ENCODE peak calls at places on chromosomes 4 and X, in five cellular contexts. T, L, X, A and O are unnamed samples.

GRCh38 chrX:27336466-27337091 is 126.6 kb downstream of the PPP4R3C start:
- DNase-seq in X (peak; percentile 25), T (no peak), A (no peak), L (no peak), O (peak; percentile 40)

GRCh38 chrX:39449352-39449751 is 648.1 kb downstream of the MID1IP1 start:
- DNase-seq in X (no peak), A (no peak), L (no peak), T (no peak), O (no peak)

GRCh38 chrX:72028701-72029470 is 102.8 kb downstream of the RTL5 start:
- DNase-seq in A (no peak), X (no peak), T (peak; percentile 61), L (no peak), O (no peak)

GRCh38 chr4:81466841-81467671 is 4.7 kb downstream of the RASGEF1B start:
- DNase-seq in T (peak; percentile 81), L (no peak), A (peak; percentile 40), X (peak; percentile 45), O (peak; percentile 89)

GRCh38 chr4:149113804-149114430 is 671.7 kb upstream of the NR3C2 start:
- DNase-seq in L (no peak), A (peak; percentile 91), T (no peak), X (no peak), O (no peak)

GRCh38 chrX:97026406-97026805 is 142.7 kb downstream of the RPA4 start:
- DNase-seq in T (no peak), L (no peak), X (no peak), A (peak; percentile 9), O (peak; percentile 21)

GRCh38 chr4:39834269-39834668 is 136.3 kb downstream of the UBE2K start:
- DNase-seq in L (no peak), X (no peak), A (no peak), T (no peak), O (no peak)

GRCh38 chr4:13599159-13599558 is 28.4 kb downstream of the BOD1L1 start:
- DNase-seq in X (no peak), L (no peak), A (no peak), T (no peak), O (no peak)

GRCh38 chr4:185183622-185184281 is 20.0 kb downstream of the CFAP97 start:
- DNase-seq in L (peak; percentile 58), A (peak; percentile 81), X (peak; percentile 86), T (peak; percentile 93), O (peak; percentile 95)

GRCh38 chr4:130486186-130486585 is 1390.2 kb downstream of the C4orf33 start:
- DNase-seq in X (no peak), L (no peak), A (peak; percentile 19), T (no peak), O (no peak)

GRCh38 chr4:72319596-72319995 is 249.4 kb downstream of the ADAMTS3 start:
- DNase-seq in A (peak; percentile 76), L (no peak), T (no peak), X (no peak), O (no peak)

GRCh38 chr4:10079256-10079655 is 37.3 kb downstream of the WDR1 start:
- DNase-seq in T (peak; percentile 54), X (no peak), A (no peak), L (peak; percentile 24), O (no peak)

GRCh38 chrX:7028246-7028645 is 119.3 kb upstream of the STS start:
- DNase-seq in L (peak; percentile 34), X (no peak), T (no peak), A (no peak), O (no peak)

GRCh38 chr4:105710678-105711077 is 2.1 kb downstream of the GSTCD start:
- DNase-seq in X (no peak), L (no peak), A (peak; percentile 2), T (no peak), O (no peak)

GRCh38 chr4:168881754-168882153 is 128.3 kb downstream of the CBR4 start:
- DNase-seq in L (no peak), X (no peak), A (no peak), T (no peak), O (no peak)

GRCh38 chr4:58564695-58565094 is 1454.5 kb upstream of the IGFBP7 start:
- DNase-seq in A (no peak), T (no peak), X (no peak), L (no peak), O (no peak)

GRCh38 chr4:87865960-87866598 is 33.3 kb downstream of the MEPE start:
- DNase-seq in T (no peak), L (no peak), A (peak; percentile 72), X (no peak), O (peak; percentile 32)

GRCh38 chr4:152660526-152660925 is 19.3 kb downstream of the TMEM154 start:
- DNase-seq in A (no peak), L (no peak), T (no peak), X (no peak), O (no peak)

GRCh38 chr4:111020961-111021360 is 398.1 kb upstream of the PITX2 start:
- DNase-seq in L (no peak), T (no peak), X (no peak), A (no peak), O (no peak)

GRCh38 chr4:41921476-41921875 is 13.8 kb upstream of the TMEM33 start:
- DNase-seq in T (no peak), X (no peak), A (no peak), L (no peak), O (no peak)

GRCh38 chrX:131816551-131817136 is 206.5 kb upstream of the STK26 start:
- DNase-seq in A (peak; percentile 58), X (peak; percentile 72), T (peak; percentile 91), L (peak; percentile 69), O (no peak)

GRCh38 chr4:142222127-142222526 is 585.7 kb downstream of the IL15 start:
- DNase-seq in A (peak; percentile 56), T (no peak), L (no peak), X (no peak), O (no peak)

GRCh38 chr4:145954924-145955339 is 16.3 kb upstream of the ZNF827 start:
- DNase-seq in L (no peak), A (peak; percentile 99), T (no peak), X (no peak), O (peak; percentile 47)

GRCh38 chr4:99763635-99764101 is 53.0 kb upstream of the DAPP1 start:
- DNase-seq in T (peak; percentile 83), L (no peak), X (peak; percentile 63), A (peak; percentile 94), O (peak; percentile 24)

GRCh38 chr4:128241425-128241913 is 46.1 kb downstream of the PGRMC2 start:
- DNase-seq in A (peak; percentile 93), L (no peak), T (no peak), X (no peak), O (peak; percentile 49)

GRCh38 chrX:46569621-46570020 is 3.9 kb upstream of the CHST7 start:
- DNase-seq in T (no peak), A (no peak), X (no peak), L (no peak), O (no peak)

GRCh38 chr4:184383497-184384055 is 90.8 kb downstream of the IRF2 start:
- DNase-seq in A (peak; percentile 96), X (peak; percentile 80), T (peak; percentile 78), L (no peak), O (peak; percentile 73)

GRCh38 chrX:39764441-39764914 is 333.3 kb downstream of the BCOR start:
- DNase-seq in L (no peak), T (no peak), X (no peak), A (peak; percentile 42), O (no peak)

GRCh38 chrX:115650916-115651315 is 89.9 kb downstream of the PLS3 start:
- DNase-seq in A (peak; percentile 41), T (no peak), X (peak; percentile 50), L (no peak), O (peak; percentile 59)

GRCh38 chrX:3743821-3744439 is 30.5 kb upstream of the PRKX start:
- DNase-seq in A (no peak), X (no peak), L (no peak), T (no peak), O (no peak)

DNA sequence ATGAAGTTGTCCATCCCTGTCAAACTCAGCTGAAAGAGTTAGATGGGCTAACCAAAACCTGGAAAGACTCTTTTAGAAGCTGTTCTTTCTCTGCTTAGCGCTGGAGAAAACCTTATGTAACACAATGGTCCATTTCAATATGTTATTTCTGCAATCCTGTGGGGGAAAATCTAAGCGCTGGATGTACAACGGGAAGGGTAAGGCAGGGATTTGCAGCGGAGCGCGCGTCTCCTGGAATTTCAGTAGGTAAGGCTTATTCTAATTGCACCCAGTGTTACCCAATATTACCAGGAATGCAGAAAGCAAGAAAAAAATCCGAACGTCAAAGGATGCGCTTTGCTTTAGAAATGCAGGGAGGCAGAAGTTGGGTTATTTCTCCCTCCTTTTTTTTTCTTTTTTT is 2.0 kb downstream of the HS3ST1 start:
- DNase-seq in A (peak; percentile 7), T (no peak), L (no peak), X (no peak), O (no peak)
- H3K27me3 ChIP-seq in A (peaks cover 9% of the 10 kb centered on the region), T (no peaks in the 10 kb centered on the region), L (peaks cover 4% of the 10 kb centered on the region), X (no peaks in the 10 kb centered on the region), O (peaks cover 16% of the 10 kb centered on the region)

DNA sequence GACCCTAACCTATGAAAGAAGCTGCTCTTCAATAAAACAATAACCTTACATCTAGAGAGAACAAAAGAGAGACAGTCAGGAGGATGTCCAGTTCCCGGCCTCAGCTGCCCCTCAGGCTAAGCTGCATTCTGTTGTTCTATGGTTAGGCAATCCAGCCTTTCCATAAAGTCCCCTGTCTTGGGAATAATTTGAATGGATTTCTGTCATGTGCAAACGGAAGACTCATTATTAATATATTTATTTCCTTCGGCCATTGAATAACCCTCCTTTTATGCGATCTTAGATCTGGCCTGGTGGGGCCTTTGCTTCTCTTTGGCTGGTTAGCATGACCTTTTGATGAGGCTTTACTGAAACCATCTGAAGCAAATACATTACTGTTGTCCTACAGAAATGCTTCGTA is 80.1 kb downstream of the ANKRD50 start:
- DNase-seq in L (no peak), X (no peak), T (no peak), A (no peak), O (no peak)
- H3K27me3 ChIP-seq in L (no peaks in the 10 kb centered on the region), X (no peaks in the 10 kb centered on the region), T (no peaks in the 10 kb centered on the region), A (no peaks in the 10 kb centered on the region), O (no peaks in the 10 kb centered on the region)

DNA sequence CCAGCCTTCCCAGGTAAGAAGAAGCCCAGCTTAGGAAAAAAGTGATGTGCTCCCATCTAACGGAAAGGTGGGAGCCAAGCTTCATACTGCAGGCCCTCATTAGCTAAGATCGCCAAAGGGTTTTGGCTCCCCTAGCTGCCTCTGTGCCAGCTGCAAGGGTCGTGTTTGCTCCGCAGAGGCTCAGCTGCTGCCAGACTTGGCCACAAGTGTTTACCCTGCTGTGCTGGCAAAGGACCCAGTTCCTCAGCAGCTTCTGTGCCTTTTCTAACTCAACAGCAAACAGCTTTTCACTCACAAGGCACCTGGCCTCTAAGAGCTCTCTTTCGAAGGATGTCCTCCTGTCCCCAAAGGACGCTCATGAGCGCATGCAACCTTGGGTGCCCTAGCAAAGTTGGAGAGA is 12.2 kb upstream of the VMA21 start:
- DNase-seq in L (no peak), X (no peak), A (no peak), T (no peak), O (no peak)
- H3K27me3 ChIP-seq in L (no peaks in the 10 kb centered on the region), X (no peaks in the 10 kb centered on the region), A (no peaks in the 10 kb centered on the region), T (no peaks in the 10 kb centered on the region), O (no peaks in the 10 kb centered on the region)

GRCh38 chr4:788636-789297 is 37.2 kb downstream of the CPLX1 start:
- DNase-seq in X (peak; percentile 79), A (no peak), T (no peak), L (no peak), O (no peak)
- H3K27me3 ChIP-seq in X (no peaks in the 10 kb centered on the region), A (peaks cover 20% of the 10 kb centered on the region), T (peaks cover 31% of the 10 kb centered on the region), L (peaks cover 8% of the 10 kb centered on the region), O (peaks cover 41% of the 10 kb centered on the region)

GRCh38 chr4:98685225-98686045 is 27.0 kb upstream of the TSPAN5 start:
- DNase-seq in L (no peak), T (no peak), A (no peak), X (no peak), O (no peak)
- H3K27me3 ChIP-seq in L (no peaks in the 10 kb centered on the region), T (no peaks in the 10 kb centered on the region), A (no peaks in the 10 kb centered on the region), X (no peaks in the 10 kb centered on the region), O (no peaks in the 10 kb centered on the region)